ENCODE peak calls at places on chromosomes 2 and 18, in seven cellular contexts. J, D, H, V, K, F and W are unnamed samples. For H3K36me3, the result is how much of the 10 kb centered on the place peaks cover.

GRCh38 chr2:10422732-10423399 is 25.3 kb downstream of the ODC1 start:
- DNase-seq in J (no peak), V (no peak), F (peak), D (no peak), H (no peak), K (no peak), W (no peak)

GRCh38 chr2:95159690-95160449 is at the start of gene ZNF514:
- DNase-seq in H (peak), K (peak), J (peak), F (peak), D (peak), V (peak), W (peak)

GRCh38 chr2:23656597-23656973 is 270.3 kb downstream of the ATAD2B start:
- DNase-seq in V (no peak), D (no peak), K (no peak), F (peak), H (no peak), J (no peak), W (no peak)

GRCh38 chr2:221981918-221982317 is 316.9 kb downstream of the PAX3 start:
- DNase-seq in D (no peak), V (no peak), F (no peak), J (no peak), H (no peak), K (no peak), W (no peak)

GRCh38 chr2:67954125-67954748 is 108.6 kb downstream of the C1D start:
- DNase-seq in F (no peak), V (peak), D (peak), H (no peak), K (no peak), J (peak), W (no peak)

GRCh38 chr2:237122214-237122666 is 36.6 kb downstream of the COPS8 start:
- DNase-seq in V (peak), D (peak), H (peak), K (peak), J (peak), F (peak), W (peak)

GRCh38 chr2:234840336-234840735 is 111.5 kb upstream of the SH3BP4 start:
- DNase-seq in D (peak), J (peak), F (no peak), V (peak), K (no peak), H (peak), W (no peak)

GRCh38 chr2:138564586-138565250 is 63.1 kb downstream of the SPOPL start:
- DNase-seq in D (no peak), H (no peak), F (no peak), J (peak), K (no peak), V (no peak), W (no peak)

GRCh38 chr2:224982226-224982625 is 60.0 kb downstream of the DOCK10 start:
- DNase-seq in V (no peak), D (no peak), K (no peak), J (no peak), H (peak), F (no peak), W (no peak)

GRCh38 chr18:44679056-44679911 is 1.4 kb upstream of the SETBP1 start:
- DNase-seq in H (peak), F (peak), J (peak), K (peak), V (peak), D (peak), W (peak)

GRCh38 chr2:164967349-164967748 is 12.0 kb upstream of the SLC38A11 start:
- DNase-seq in V (no peak), H (no peak), K (no peak), J (no peak), D (no peak), F (no peak), W (no peak)

GRCh38 chr18:13568443-13569392 is 157.6 kb downstream of the FAM210A start:
- DNase-seq in V (no peak), K (no peak), F (no peak), J (no peak), D (peak), H (no peak), W (no peak)

GRCh38 chr2:233002829-233003657 is 10.0 kb downstream of the NGEF start:
- DNase-seq in F (no peak), D (no peak), K (no peak), V (no peak), J (no peak), H (no peak), W (no peak)

GRCh38 chr2:152247337-152247695 is 71.8 kb upstream of the STAM2 start:
- DNase-seq in H (peak), V (no peak), D (no peak), K (no peak), J (peak), F (no peak), W (no peak)

GRCh38 chr2:111196435-111196834 is 75.7 kb downstream of the BCL2L11 start:
- DNase-seq in K (no peak), H (no peak), F (no peak), V (no peak), J (peak), D (no peak), W (no peak)

GRCh38 chr2:101803945-101804696 is 106.6 kb downstream of the MAP4K4 start:
- DNase-seq in H (no peak), D (no peak), F (no peak), K (no peak), J (no peak), V (no peak), W (no peak)

GRCh38 chr2:206424134-206424533 is 19.2 kb upstream of the ADAM23 start:
- DNase-seq in F (no peak), D (no peak), V (no peak), K (no peak), H (peak), J (no peak), W (no peak)

GRCh38 chr2:196170681-196171247 is 614 bp downstream of the STK17B start:
- DNase-seq in H (peak), D (peak), V (peak), J (peak), F (no peak), K (peak), W (peak)
- H3K36me3 ChIP-seq in H (under half), D (under half), V (under half), J (under half), F (under half), K (under half), W (under half)

GRCh38 chr2:11580697-11581096 is 46.9 kb downstream of the GREB1 start:
- DNase-seq in H (no peak), J (no peak), V (no peak), K (no peak), F (no peak), D (no peak), W (no peak)
- H3K36me3 ChIP-seq in H (under half), J (under half), V (under half), K (under half), F (under half), D (under half), W (under half)

GRCh38 chr18:3610818-3611217 is 160.8 kb downstream of the TGIF1 start:
- DNase-seq in J (no peak), F (no peak), H (no peak), V (no peak), K (no peak), D (no peak), W (no peak)

GRCh38 chr18:3605562-3606443 is 155.8 kb downstream of the TGIF1 start:
- DNase-seq in F (no peak), D (peak), J (peak), K (no peak), V (no peak), H (peak), W (no peak)

GRCh38 chr18:3607309-3608098 is 157.5 kb downstream of the TGIF1 start:
- DNase-seq in V (no peak), F (no peak), K (no peak), H (no peak), D (no peak), J (no peak), W (no peak)

GRCh38 chr18:3610188-3610708 is 160.3 kb downstream of the TGIF1 start:
- DNase-seq in K (no peak), D (no peak), J (no peak), V (no peak), H (no peak), F (no peak), W (no peak)

DNA sequence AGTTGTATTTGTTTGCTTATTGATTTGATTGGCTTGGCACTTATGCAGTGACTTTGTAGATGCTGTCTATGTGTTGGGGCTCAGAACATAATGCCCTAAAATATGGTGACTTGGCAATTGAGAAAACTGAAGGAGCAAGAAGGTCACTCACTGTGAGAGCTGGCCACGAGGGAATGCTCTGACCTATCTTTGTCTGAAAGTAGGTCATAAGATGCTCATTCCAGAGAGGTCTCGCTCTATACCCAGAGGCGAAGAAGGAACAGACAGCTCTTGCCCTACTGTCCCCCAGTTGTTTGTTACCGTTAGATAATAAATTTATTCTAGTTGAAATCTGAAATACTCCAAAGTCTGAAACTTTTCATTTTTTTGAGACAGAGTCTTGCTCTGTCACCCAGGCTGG is 158.5 kb downstream of the TGIF1 start:
- DNase-seq in J (no peak), D (no peak), V (no peak), K (no peak), H (no peak), F (no peak), W (no peak)
- H3K36me3 ChIP-seq in J (under half), D (under half), V (under half), K (under half), H (under half), F (under half), W (under half)

DNA sequence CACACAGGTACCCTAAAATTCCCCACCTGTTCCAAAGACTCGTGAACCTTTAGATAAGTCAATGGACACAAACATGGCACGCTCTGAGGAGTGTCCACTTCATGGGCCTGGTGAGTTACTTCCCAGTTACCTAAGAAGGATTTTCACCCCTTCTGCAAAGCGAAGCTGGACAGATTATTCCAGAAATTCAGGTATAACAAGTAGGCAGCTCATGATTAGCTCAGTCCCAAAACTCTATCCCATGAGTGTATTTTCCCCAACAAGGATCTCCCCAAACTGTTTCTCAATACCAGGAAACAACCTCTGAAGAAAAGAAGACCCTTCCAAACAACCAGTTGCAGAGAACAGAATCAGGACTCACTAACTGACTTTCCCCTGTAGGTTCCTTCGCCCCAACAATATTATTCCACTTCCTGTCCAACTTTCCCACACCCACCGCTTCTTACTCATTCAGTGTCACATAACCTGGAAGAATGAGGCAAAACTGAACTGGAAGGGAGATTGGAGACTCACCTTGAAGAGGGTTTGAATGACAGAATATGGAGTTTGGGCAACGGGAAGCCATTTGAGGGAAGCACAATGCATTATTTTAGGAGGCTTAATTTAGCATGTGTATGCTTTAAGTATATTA is 120.1 kb downstream of the ANTXR1 start:
- DNase-seq in J (peak), F (no peak), H (no peak), V (no peak), D (no peak), K (no peak), W (no peak)
- H3K36me3 ChIP-seq in J (under half), F (under half), H (under half), V (under half), D (under half), K (under half), W (under half)

DNA sequence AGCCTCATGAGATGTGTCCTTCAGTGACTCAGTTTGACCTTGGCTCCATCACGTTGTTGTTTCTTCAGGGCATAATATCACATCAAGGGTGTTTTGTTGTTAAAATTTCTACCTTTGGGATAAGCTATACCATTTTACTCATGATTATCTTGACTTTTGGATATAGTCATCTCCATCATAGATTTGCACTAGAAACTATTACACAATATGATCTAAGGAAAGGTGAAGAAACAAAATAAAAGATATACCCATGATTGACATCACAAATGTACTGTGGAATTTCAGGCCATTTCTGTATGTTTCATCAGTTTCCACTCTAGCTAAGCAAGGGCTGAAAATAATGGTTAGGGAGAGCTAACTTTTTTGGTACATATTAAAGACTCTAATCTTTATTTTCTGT is 24.7 kb upstream of the FAM171B start:
- DNase-seq in K (no peak), V (no peak), F (no peak), H (no peak), D (no peak), J (no peak), W (no peak)
- H3K36me3 ChIP-seq in K (half or more), V (under half), F (half or more), H (half or more), D (under half), J (half or more), W (under half)

DNA sequence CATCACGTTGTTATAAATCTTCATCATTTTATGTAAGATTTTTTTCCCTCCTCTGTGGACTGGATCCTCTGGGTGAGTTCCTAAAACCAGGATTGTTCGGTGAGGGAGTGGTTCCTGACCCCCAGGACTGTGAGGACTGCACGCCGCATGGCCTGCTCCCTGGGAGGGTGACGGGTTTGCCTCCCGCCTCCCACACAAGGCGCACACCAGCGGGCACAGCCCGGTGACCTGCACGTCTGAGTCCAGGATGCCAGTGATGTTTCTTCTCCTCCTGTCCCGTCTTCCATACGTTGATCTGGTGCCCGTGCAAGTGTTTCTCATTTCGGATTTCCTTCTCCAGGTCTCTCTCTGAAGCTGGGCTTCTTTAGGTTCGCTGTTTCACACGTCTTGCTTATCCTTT is 27.1 kb downstream of the CTDP1 start:
- DNase-seq in J (no peak), D (no peak), V (no peak), F (no peak), K (no peak), H (no peak), W (no peak)
- H3K36me3 ChIP-seq in J (under half), D (under half), V (under half), F (half or more), K (half or more), H (under half), W (under half)

GRCh38 chr18:23880931-23881330 is 133.6 kb upstream of the TTC39C start:
- DNase-seq in F (no peak), J (peak), H (no peak), D (no peak), V (no peak), K (no peak), W (no peak)

GRCh38 chr18:23883277-23883790 is 131.2 kb upstream of the TTC39C start:
- DNase-seq in K (no peak), F (no peak), J (peak), H (no peak), D (peak), V (no peak), W (no peak)

GRCh38 chr18:23884712-23885375 is 129.7 kb upstream of the TTC39C start:
- DNase-seq in J (peak), H (no peak), F (no peak), K (no peak), D (peak), V (peak), W (peak)

GRCh38 chr18:23881778-23882177 is 132.8 kb upstream of the TTC39C start:
- DNase-seq in J (peak), V (no peak), F (no peak), H (no peak), D (no peak), K (no peak), W (peak)

GRCh38 chr18:23882616-23883276 is 131.8 kb upstream of the TTC39C start:
- DNase-seq in H (no peak), K (no peak), F (no peak), V (no peak), J (peak), D (no peak), W (no peak)
- H3K36me3 ChIP-seq in H (under half), K (under half), F (under half), V (under half), J (half or more), D (under half), W (under half)